ENCODE peak calls at places on chromosome 7, in nine cellular contexts. C, P, R, T, G, U, O, D and F are unnamed samples.

GRCh38 chr7:154913645-154914579 is 89.0 kb downstream of the PAXIP1 start:
- DNase-seq in C (peak; percentile 96), P (peak; percentile 89), R (no peak), T (peak; percentile 79), G (peak; percentile 74), U (peak; percentile 89), O (peak; percentile 88), D (peak; percentile 95), F (peak; percentile 84)

GRCh38 chr7:27158436-27159277 is 2.2 kb upstream of the HOXA7 start:
- DNase-seq in C (peak; percentile 69), P (peak; percentile 64), R (no peak), T (no peak), G (no peak), U (peak; percentile 33), O (peak; percentile 17), D (no peak), F (peak; percentile 16)

GRCh38 chr7:94001396-94001795 is 2.8 kb downstream of the BET1 start:
- DNase-seq in C (no peak), P (no peak), R (no peak), T (no peak), G (no peak), U (no peak), O (no peak), D (no peak), F (no peak)

GRCh38 chr7:33243319-33243881 is 114.0 kb downstream of the BBS9 start:
- DNase-seq in C (no peak), P (no peak), R (no peak), T (no peak), G (no peak), U (no peak), O (no peak), D (no peak), F (no peak)

GRCh38 chr7:20778063-20778721 is 8.5 kb downstream of the SP8 start:
- DNase-seq in C (peak; percentile 76), P (no peak), R (no peak), T (no peak), G (no peak), U (peak; percentile 18), O (no peak), D (peak; percentile 42), F (no peak)

GRCh38 chr7:15652776-15653290 is 33.6 kb downstream of the MEOX2 start:
- DNase-seq in C (no peak), P (no peak), R (no peak), T (no peak), G (no peak), U (no peak), O (no peak), D (no peak), F (no peak)

GRCh38 chr7:129923709-129924108 is 29.1 kb downstream of the UBE2H start:
- DNase-seq in C (no peak), P (no peak), R (no peak), T (no peak), G (no peak), U (no peak), O (no peak), D (no peak), F (no peak)

GRCh38 chr7:20172736-20173334 is 44.3 kb downstream of the MACC1 start:
- DNase-seq in C (no peak), P (peak; percentile 88), R (no peak), T (no peak), G (peak; percentile 67), U (peak; percentile 62), O (peak; percentile 72), D (peak; percentile 35), F (peak; percentile 83)

GRCh38 chr7:116011584-116011983 is 19.0 kb downstream of the TFEC start:
- DNase-seq in C (no peak), P (no peak), R (no peak), T (no peak), G (no peak), U (no peak), O (no peak), D (no peak), F (no peak)

GRCh38 chr7:6533893-6534804 is 17.1 kb downstream of the GRID2IP start:
- DNase-seq in C (no peak), P (no peak), R (no peak), T (no peak), G (no peak), U (peak; percentile 36), O (no peak), D (no peak), F (no peak)

GRCh38 chr7:50711271-50712175 is 71.2 kb downstream of the GRB10 start:
- DNase-seq in C (no peak), P (peak; percentile 78), R (no peak), T (peak; percentile 56), G (no peak), U (no peak), O (peak; percentile 36), D (no peak), F (no peak)

GRCh38 chr7:73769481-73770001 is 529 bp downstream of the CLDN3 start:
- DNase-seq in C (no peak), P (no peak), R (no peak), T (no peak), G (no peak), U (no peak), O (no peak), D (no peak), F (no peak)
- H3K27ac ChIP-seq in C (no peak overlapping the region), P (no peak overlapping the region), R (peak overlapping the region; percentile 57), T (no peak overlapping the region), G (no peak overlapping the region), U (peak overlapping the region; percentile 87), O (no peak overlapping the region), D (no peak overlapping the region), F (no peak overlapping the region)

GRCh38 chr7:23570592-23571200 is 26.5 kb upstream of the CCDC126 start:
- DNase-seq in C (peak; percentile 73), P (peak; percentile 79), R (no peak), T (peak; percentile 48), G (peak; percentile 56), U (peak; percentile 82), O (peak; percentile 82), D (peak; percentile 80), F (peak; percentile 68)
- TF ChIP-seq POLR2A in C (no peak), P (no peak), R (no peak), T (no peak), G (no peak), U (no peak), O (no peak), D (no peak), F (no peak)

DNA sequence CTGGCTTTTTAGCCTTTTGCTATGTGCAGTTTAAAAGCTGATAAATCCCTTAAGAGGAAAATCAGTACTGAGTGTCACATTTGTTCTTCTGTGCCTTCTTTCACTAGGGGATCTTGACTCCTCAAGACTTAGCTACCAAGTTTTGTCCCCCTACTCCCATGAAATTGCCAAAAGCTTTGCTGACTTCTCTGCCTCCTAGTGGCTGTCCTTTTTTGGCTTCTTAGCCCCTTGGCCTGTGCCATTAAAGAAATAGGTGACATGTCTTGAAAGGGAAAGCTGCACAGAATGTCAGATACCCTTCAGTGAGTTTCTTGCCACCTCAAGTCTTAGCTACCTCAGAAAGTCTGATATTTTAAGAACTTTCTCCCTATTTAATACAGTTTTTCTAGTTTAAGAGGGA is 10.5 kb downstream of the MKLN1 start:
- DNase-seq in C (no peak), P (no peak), R (no peak), T (no peak), G (no peak), U (no peak), O (no peak), D (no peak), F (no peak)
- H3K27me3 ChIP-seq in C (no peaks in the 10 kb centered on the region), P (no peaks in the 10 kb centered on the region), R (no peaks in the 10 kb centered on the region), T (no peaks in the 10 kb centered on the region), G (no peaks in the 10 kb centered on the region), U (no peaks in the 10 kb centered on the region), O (no peaks in the 10 kb centered on the region), D (no peaks in the 10 kb centered on the region), F (no peaks in the 10 kb centered on the region)

DNA sequence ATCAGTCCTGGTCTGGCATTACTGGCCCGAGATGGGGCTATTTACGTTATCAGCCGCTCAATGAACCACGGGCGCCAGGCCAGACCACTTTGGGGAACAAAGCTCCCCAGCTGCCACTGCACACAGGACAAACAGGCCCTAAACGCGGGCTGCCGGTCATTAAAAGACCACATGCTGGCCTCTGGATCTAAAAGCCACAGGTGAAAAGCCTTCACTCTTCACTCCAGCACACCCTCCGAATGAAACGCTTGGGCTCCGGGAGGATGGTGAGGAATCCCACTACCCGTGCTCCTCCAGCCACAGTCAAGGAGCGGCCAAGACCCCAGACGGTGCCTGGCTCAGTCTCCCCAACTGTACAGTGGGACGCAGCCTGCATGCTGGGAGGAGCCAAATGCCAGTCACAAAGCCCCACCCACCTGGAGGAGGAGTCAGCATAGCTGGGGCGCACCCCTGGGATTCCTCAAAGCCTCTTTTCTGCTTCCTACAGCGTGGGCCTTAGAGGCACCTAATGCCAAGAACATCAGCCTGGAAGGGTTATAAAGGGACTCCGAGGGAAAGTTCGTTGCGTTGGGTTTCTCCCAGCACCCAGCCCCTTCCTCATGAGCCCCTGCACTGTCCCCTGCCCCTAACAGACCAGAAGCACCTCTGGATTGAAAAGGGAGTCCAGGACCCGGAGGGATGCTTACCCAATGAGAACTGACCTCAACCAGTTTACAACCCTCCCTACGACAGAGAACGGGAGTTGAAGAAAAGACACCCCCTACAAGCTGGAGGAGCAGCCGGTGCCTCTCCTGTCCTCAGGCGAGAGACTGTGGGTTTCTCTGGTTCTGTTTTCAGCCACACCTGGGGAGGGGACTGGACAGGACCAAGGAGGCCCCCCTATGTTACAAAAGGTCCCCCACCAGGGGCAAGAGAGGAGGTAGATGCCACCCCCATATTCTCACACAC is 4.7 kb downstream of the PDGFA start:
- DNase-seq in C (no peak), P (no peak), R (no peak), T (peak; percentile 38), G (no peak), U (peak; percentile 78), O (no peak), D (peak; percentile 77), F (peak; percentile 49)
- H3K27ac ChIP-seq in C (peak overlapping the region; percentile 38), P (peak overlapping the region; percentile 94), R (peak overlapping the region; percentile 84), T (peak overlapping the region; percentile 94), G (no peak overlapping the region), U (peak overlapping the region; percentile 95), O (no peak overlapping the region), D (peak overlapping the region; percentile 92), F (peak overlapping the region; percentile 82)

DNA sequence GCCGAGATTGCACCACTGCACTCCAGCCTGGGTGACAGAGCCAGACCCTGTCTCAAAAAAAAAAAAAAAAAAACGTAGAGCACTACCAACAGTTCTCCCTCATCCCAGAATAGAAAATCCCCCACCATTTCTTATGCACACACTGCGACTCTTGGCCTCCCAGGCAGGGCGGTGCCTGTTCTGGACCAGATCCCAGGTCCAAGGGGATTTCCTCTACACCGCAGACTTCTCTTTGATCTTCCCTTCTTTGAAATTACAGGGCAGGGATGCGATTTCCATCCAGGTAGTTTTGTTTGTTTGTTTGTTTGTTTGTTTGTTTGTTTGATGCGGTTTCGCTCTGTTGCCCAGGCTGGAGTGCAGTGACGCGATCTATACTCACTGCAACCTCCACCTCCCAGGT is 91.8 kb downstream of the SEPTIN14 start:
- DNase-seq in C (no peak), P (no peak), R (no peak), T (no peak), G (no peak), U (no peak), O (no peak), D (peak; percentile 40), F (no peak)
- TF ChIP-seq POLR2A in C (no peak), P (no peak), R (no peak), T (no peak), G (no peak), U (no peak), O (no peak), D (no peak), F (no peak)